ENCODE peak calls at places on chromosomes 5 and 9, in eight cellular contexts. K is CD8-positive, alpha-beta memory T cell; P is fibroblast of villous mesenchyme; D is upper lobe of right lung; W is NCI-H2029 treated with DMSO at 0.1 percent for 48 hours; Q is activated T-cell treated with anti-CD3 and anti-CD28 coated beads for 1 hour; X is ELF-1; L is AG04450. J is an unnamed sample.

GRCh38 chr5:132233811-132234683 is 6.4 kb upstream of the P4HA2 start:
- DNase-seq in K (no peak), P (no peak), D (peak), W (no peak), Q (no peak), X (no peak), L (no peak), J (no peak)

GRCh38 chr9:13845460-13845859 is 468.5 kb downstream of the NFIB start:
- DNase-seq in K (no peak), P (peak), D (no peak), W (no peak), Q (no peak), X (no peak), L (no peak), J (no peak)

GRCh38 chr5:6739603-6740002 is 26.4 kb downstream of the TENT4A start:
- DNase-seq in K (no peak), P (no peak), D (peak), W (no peak), Q (no peak), X (no peak), L (no peak), J (no peak)

GRCh38 chr5:153964201-153965101 is 74.3 kb downstream of the FAM114A2 start:
- DNase-seq in K (no peak), P (no peak), D (no peak), W (no peak), Q (no peak), X (peak), L (no peak), J (no peak)

GRCh38 chr9:77575785-77576184 is 72.3 kb downstream of the GNA14 start:
- DNase-seq in K (no peak), P (peak), D (no peak), W (no peak), Q (no peak), X (no peak), L (no peak), J (peak)

GRCh38 chr9:73270967-73271722 is 119.5 kb downstream of the ANXA1 start:
- DNase-seq in K (no peak), P (peak), D (no peak), W (no peak), Q (no peak), X (no peak), L (peak), J (no peak)

GRCh38 chr5:10656176-10656830 is 92.4 kb downstream of the ANKRD33B start:
- DNase-seq in K (no peak), P (no peak), D (no peak), W (no peak), Q (no peak), X (no peak), L (no peak), J (no peak)

GRCh38 chr9:105308448-105309412 is 64.3 kb downstream of the SLC44A1 start:
- DNase-seq in K (no peak), P (no peak), D (no peak), W (no peak), Q (no peak), X (no peak), L (no peak), J (no peak)

GRCh38 chr5:78677777-78678668 is 29.5 kb upstream of the LHFPL2 start:
- DNase-seq in K (no peak), P (peak), D (no peak), W (no peak), Q (no peak), X (peak), L (peak), J (no peak)

J was measured in CD4-positive, CD25-positive, alpha-beta regulatory T cell.